ENCODE peak calls at places on chromosomes 1 and 21, in eight cellular contexts. Y is uterus, H is NB4, N is nephron progenitor cell, X is stomach, Q is A549, O is mucosa of descending colon, R is cardiac fibroblast. K is an unnamed sample.

GRCh38 chr1:108639899-108640560 is 20.9 kb downstream of the HENMT1 start:
- DNase-seq in Y (no peak), H (no peak), N (no peak), X (no peak), Q (no peak), O (no peak), R (no peak), K (no peak)

GRCh38 chr1:37752583-37753471 is 12.1 kb downstream of the EPHA10 start:
- DNase-seq in Y (no peak), H (no peak), N (peak), X (peak), Q (no peak), O (peak), R (peak), K (peak)

GRCh38 chr1:55894521-55894920 is 679.4 kb upstream of the USP24 start:
- DNase-seq in Y (no peak), H (no peak), N (no peak), X (no peak), Q (peak), O (no peak), R (peak), K (no peak)

GRCh38 chr1:1442069-1442770 is 6.7 kb downstream of the VWA1 start:
- DNase-seq in Y (peak), H (no peak), N (no peak), X (no peak), Q (peak), O (no peak), R (no peak), K (no peak)

GRCh38 chr1:237197470-237198425 is 155.8 kb downstream of the RYR2 start:
- DNase-seq in Y (no peak), H (no peak), N (no peak), X (no peak), Q (no peak), O (no peak), R (peak), K (no peak)

GRCh38 chr1:175297291-175297690 is 104.7 kb upstream of the KIAA0040 start:
- DNase-seq in Y (no peak), H (no peak), N (no peak), X (no peak), Q (no peak), O (no peak), R (no peak), K (no peak)

GRCh38 chr1:110258734-110259133 is 48.6 kb downstream of the KCNC4 start:
- DNase-seq in Y (no peak), H (no peak), N (no peak), X (no peak), Q (no peak), O (no peak), R (no peak), K (no peak)

GRCh38 chr1:170685166-170685565 is 21.2 kb downstream of the PRRX1 start:
- DNase-seq in Y (no peak), H (no peak), N (no peak), X (no peak), Q (no peak), O (no peak), R (peak), K (no peak)

GRCh38 chr1:192805832-192806323 is 3.0 kb upstream of the RGS2 start:
- DNase-seq in Y (no peak), H (peak), N (no peak), X (no peak), Q (peak), O (no peak), R (peak), K (no peak)

GRCh38 chr1:59502009-59502691 is 205.3 kb downstream of the FGGY start:
- DNase-seq in Y (no peak), H (no peak), N (no peak), X (no peak), Q (no peak), O (no peak), R (no peak), K (no peak)

GRCh38 chr1:242245255-242245654 is 246.4 kb upstream of the MAP1LC3C start:
- DNase-seq in Y (no peak), H (peak), N (no peak), X (no peak), Q (no peak), O (no peak), R (no peak), K (no peak)

GRCh38 chr1:36248250-36248894 is 24.1 kb downstream of the THRAP3 start:
- DNase-seq in Y (peak), H (peak), N (no peak), X (peak), Q (peak), O (no peak), R (peak), K (no peak)

GRCh38 chr21:19198801-19199200 is 795.2 kb upstream of the TMPRSS15 start:
- DNase-seq in Y (no peak), H (no peak), N (no peak), X (no peak), Q (no peak), O (no peak), R (no peak), K (no peak)

GRCh38 chr1:5975133-5975880 is 16.9 kb downstream of the NPHP4 start:
- DNase-seq in Y (no peak), H (peak), N (peak), X (peak), Q (peak), O (peak), R (peak), K (peak)

GRCh38 chr1:192766009-192766625 is 42.7 kb upstream of the RGS2 start:
- DNase-seq in Y (no peak), H (no peak), N (no peak), X (no peak), Q (no peak), O (no peak), R (no peak), K (no peak)

GRCh38 chr1:201468844-201469644 is at the start of gene PHLDA3:
- DNase-seq in Y (peak), H (peak), N (peak), X (peak), Q (peak), O (peak), R (peak), K (peak)

GRCh38 chr1:179743679-179744400 is 749 bp downstream of the FAM163A start:
- DNase-seq in Y (no peak), H (no peak), N (peak), X (no peak), Q (no peak), O (no peak), R (no peak), K (peak)

GRCh38 chr1:7491089-7491817 is 279.8 kb upstream of the VAMP3 start:
- DNase-seq in Y (peak), H (no peak), N (no peak), X (no peak), Q (no peak), O (no peak), R (peak), K (no peak)

GRCh38 chr1:46396429-46397398 is 2.6 kb downstream of the FAAH start:
- DNase-seq in Y (no peak), H (no peak), N (no peak), X (no peak), Q (no peak), O (no peak), R (peak), K (no peak)

GRCh38 chr1:178960781-178961180 is 64.9 kb upstream of the FAM20B start:
- DNase-seq in Y (no peak), H (no peak), N (no peak), X (no peak), Q (no peak), O (no peak), R (peak), K (no peak)

GRCh38 chr1:45205000-45205909 is 1.1 kb downstream of the ZSWIM5 start:
- DNase-seq in Y (peak), H (peak), N (peak), X (peak), Q (peak), O (peak), R (peak), K (peak)

GRCh38 chr1:149916193-149916926 is 1.3 kb downstream of the SV2A start:
- DNase-seq in Y (no peak), H (peak), N (peak), X (no peak), Q (no peak), O (no peak), R (no peak), K (no peak)

GRCh38 chr1:20430355-20431290 is 55.4 kb downstream of the CAMK2N1 start:
- DNase-seq in Y (no peak), H (peak), N (peak), X (no peak), Q (peak), O (peak), R (peak), K (peak)

GRCh38 chr21:45011911-45012660 is 62.3 kb upstream of the ADARB1 start:
- DNase-seq in Y (peak), H (no peak), N (peak), X (no peak), Q (peak), O (peak), R (peak), K (no peak)

GRCh38 chr1:223747838-223748335 is 35.5 kb downstream of the CAPN2 start:
- DNase-seq in Y (peak), H (peak), N (no peak), X (peak), Q (peak), O (peak), R (peak), K (no peak)

GRCh38 chr1:226419284-226419683 is 11.4 kb upstream of the PARP1 start:
- DNase-seq in Y (no peak), H (no peak), N (no peak), X (no peak), Q (no peak), O (no peak), R (no peak), K (no peak)

GRCh38 chr21:32298148-32298559 is 501 bp upstream of the MRAP start:
- DNase-seq in Y (no peak), H (no peak), N (no peak), X (no peak), Q (no peak), O (no peak), R (peak), K (no peak)

GRCh38 chr1:89615676-89616598 is 17.0 kb upstream of the LRRC8C start:
- DNase-seq in Y (no peak), H (peak), N (peak), X (peak), Q (peak), O (no peak), R (no peak), K (no peak)

GRCh38 chr1:2610036-2610720 is 22.6 kb downstream of the MMEL1 start:
- DNase-seq in Y (no peak), H (no peak), N (peak), X (no peak), Q (no peak), O (no peak), R (no peak), K (no peak)

GRCh38 chr21:37292946-37293345 is 25.8 kb upstream of the VPS26C start:
- DNase-seq in Y (no peak), H (no peak), N (no peak), X (no peak), Q (no peak), O (no peak), R (peak), K (no peak)

GRCh38 chr1:230113605-230114241 is 46.7 kb downstream of the GALNT2 start:
- DNase-seq in Y (no peak), H (no peak), N (no peak), X (no peak), Q (peak), O (no peak), R (peak), K (no peak)

GRCh38 chr1:25895365-25895990 is 10.7 kb downstream of the STMN1 start:
- DNase-seq in Y (peak), H (peak), N (peak), X (peak), Q (peak), O (peak), R (peak), K (peak)

GRCh38 chr1:162939035-162939434 is 78.1 kb upstream of the CCDC190 start:
- DNase-seq in Y (no peak), H (no peak), N (no peak), X (no peak), Q (peak), O (no peak), R (no peak), K (no peak)

GRCh38 chr1:158112994-158113758 is 67.5 kb upstream of the CD1D start:
- DNase-seq in Y (peak), H (peak), N (peak), X (no peak), Q (peak), O (peak), R (peak), K (peak)

GRCh38 chr1:96918406-96918805 is 196.8 kb downstream of the PTBP2 start:
- DNase-seq in Y (no peak), H (no peak), N (no peak), X (no peak), Q (no peak), O (no peak), R (peak), K (no peak)

GRCh38 chr1:59605761-59606160 is 209.0 kb upstream of the HOOK1 start:
- DNase-seq in Y (no peak), H (no peak), N (no peak), X (no peak), Q (no peak), O (no peak), R (no peak), K (no peak)

GRCh38 chr1:42142894-42143675 is 10.1 kb upstream of the GUCA2B start:
- DNase-seq in Y (no peak), H (peak), N (no peak), X (no peak), Q (no peak), O (no peak), R (no peak), K (no peak)

DNA sequence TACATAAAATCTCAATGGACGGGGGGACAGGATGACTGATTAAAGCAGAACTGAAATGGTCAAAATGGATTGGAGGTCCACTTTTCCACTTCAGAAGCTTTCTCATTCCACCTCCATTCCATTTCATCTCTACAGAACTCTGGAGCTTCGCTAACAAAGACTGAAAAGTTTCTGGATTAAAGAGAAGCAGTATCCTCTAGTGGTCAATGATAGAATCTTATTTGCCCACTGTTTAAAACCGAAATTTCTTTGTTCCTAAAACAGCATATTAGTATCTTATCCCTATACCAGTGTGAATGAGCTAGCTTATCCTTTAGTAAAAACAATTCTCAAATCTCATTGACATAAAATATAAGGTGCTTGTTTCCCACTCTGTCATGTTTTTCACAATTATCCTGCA is 890.6 kb downstream of the KCNT2 start:
- DNase-seq in Y (no peak), H (peak), N (no peak), X (no peak), Q (peak), O (no peak), R (peak), K (no peak)
- TF ChIP-seq CTCF in Y (no peak), H (no peak), N (no peak), X (no peak), Q (peak), O (no peak), R (no peak), K (peak)

DNA sequence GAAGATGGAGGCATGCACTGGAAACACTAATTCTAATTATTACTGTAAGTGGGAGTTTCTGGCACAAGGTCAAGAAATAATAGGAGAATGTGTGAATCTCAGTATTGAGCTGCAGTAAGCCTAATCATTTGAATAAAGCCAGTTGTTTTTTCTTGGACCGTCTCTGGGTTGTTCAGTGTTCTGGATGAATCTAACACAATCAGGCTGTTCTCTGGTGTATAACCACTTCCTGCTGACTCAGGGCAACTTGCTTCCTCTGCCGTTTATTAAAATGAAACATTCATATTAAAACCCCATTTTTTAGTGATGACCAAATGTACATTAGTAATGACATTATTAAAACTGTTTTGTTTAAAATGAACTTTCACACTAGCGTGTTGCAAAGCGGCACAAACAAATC is 273.1 kb upstream of the SNX7 start:
- DNase-seq in Y (no peak), H (peak), N (no peak), X (no peak), Q (no peak), O (no peak), R (peak), K (no peak)
- TF ChIP-seq CTCF in Y (no peak), H (no peak), N (no peak), X (no peak), Q (no peak), O (no peak), R (no peak), K (no peak)

DNA sequence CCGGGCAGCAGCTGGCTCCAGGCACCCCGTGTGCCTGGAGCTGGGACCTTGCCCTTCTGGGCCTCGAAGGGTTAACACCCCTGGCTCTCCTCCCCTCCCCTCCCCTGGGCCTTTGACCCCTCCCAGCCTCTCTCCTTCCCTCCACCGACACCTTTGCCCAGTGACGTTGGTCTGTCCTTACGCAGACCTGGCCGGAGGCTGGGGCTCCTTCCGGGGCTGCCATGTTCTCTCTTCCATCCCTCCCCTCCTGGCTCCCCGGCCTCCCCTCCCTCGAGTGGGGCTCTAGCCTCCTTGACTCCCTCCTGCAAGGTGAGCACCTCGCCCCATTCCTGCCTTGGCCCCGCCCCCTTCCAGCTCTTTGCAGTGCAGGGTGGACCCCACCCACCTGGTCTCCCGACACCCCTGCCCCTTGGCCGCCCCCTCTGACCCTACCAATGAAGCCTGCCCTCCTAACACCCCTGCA is at the start of gene TMEM82:
- DNase-seq in Y (peak), H (no peak), N (no peak), X (no peak), Q (no peak), O (peak), R (no peak), K (no peak)
- TF ChIP-seq CTCF in Y (no peak), H (no peak), N (no peak), X (no peak), Q (no peak), O (no peak), R (no peak), K (no peak)

GRCh38 chr1:81126989-81127571 is 673.7 kb upstream of the ADGRL2 start:
- DNase-seq in Y (no peak), H (no peak), N (no peak), X (no peak), Q (no peak), O (no peak), R (no peak), K (no peak)
- TF ChIP-seq CTCF in Y (no peak), H (no peak), N (no peak), X (no peak), Q (no peak), O (no peak), R (no peak), K (no peak)

DNA sequence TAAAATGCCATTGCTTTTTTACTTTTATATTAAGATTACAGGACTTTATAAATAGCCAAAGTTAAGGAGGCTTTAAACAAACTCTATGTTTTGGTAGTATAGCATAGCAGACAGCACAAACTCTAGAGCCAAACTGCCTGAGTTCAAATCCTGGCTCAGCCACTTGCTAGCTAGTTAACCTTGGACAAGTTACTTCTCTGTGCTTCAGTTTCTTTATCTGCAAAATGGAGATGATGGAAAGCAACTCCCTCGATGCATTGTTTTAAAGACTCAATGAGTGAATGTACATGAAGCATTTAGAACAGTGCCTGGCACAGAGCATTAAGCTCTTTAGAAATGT is 21.3 kb downstream of the C1QB start:
- DNase-seq in Y (no peak), H (no peak), N (no peak), X (no peak), Q (no peak), O (no peak), R (no peak), K (no peak)
- TF ChIP-seq CTCF in Y (no peak), H (no peak), N (no peak), X (no peak), Q (peak), O (no peak), R (no peak), K (peak)

DNA sequence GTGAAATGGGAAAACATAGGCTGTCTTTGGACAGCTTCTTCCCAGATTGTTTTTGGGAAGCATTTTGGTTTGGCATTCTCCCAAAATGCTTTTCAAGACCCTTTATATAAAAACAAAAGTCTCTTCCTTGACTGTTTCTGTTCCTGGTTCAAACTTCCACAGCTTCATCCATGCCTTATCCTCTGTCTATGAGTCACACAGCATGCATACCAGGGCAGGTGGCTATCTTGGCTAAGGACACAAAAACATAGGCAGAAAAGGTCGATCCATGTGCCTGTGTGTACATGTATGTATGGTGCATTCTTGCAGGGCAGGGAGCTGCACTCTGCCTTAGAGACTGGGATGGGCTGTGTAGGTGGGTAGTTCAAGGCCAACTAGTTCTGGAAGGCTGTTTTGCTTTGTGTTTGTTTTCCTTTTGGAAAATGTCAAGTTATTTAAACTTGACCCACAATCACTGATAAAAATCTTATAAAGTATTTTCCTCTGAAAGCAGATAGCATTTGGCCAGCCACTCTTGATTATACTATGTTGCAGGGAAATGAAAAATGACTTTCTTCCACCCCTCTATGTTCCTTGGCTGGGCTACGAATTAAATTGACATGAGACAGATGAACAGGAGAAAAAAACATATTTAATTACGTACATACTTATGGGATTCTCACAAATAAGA is 437.0 kb downstream of the SIPA1L2 start:
- DNase-seq in Y (no peak), H (no peak), N (no peak), X (no peak), Q (no peak), O (no peak), R (no peak), K (no peak)
- TF ChIP-seq CTCF in Y (no peak), H (no peak), N (no peak), X (no peak), Q (no peak), O (no peak), R (no peak), K (no peak)

K was measured in neural crest cell.